ENCODE peak calls at places on chromosomes 11 and 22, in ten cellular contexts. B is Peyer's patch, W is lung, F is fibroblast of lung, T is AG04450, P is body of pancreas, U is MM.1S, M is astrocyte, S is lower lobe of right lung, G is psoas muscle. Z is an unnamed sample.

GRCh38 chr11:43942651-43943356 is 367 bp downstream of the C11orf96 start:
- DNase-seq in B (peak; percentile 45), F (peak; percentile 41), P (no peak), W (no peak), T (no peak), S (peak; percentile 52), M (peak; percentile 46), G (peak; percentile 32), U (peak; percentile 43), Z (no peak)

GRCh38 chr11:91244921-91245320 is 979.7 kb upstream of the FAT3 start:
- DNase-seq in S (no peak), G (no peak), T (no peak), M (no peak), B (no peak), W (no peak), U (no peak), F (no peak), P (no peak), Z (no peak)

GRCh38 chr22:16961477-16962186 is 46.4 kb downstream of the GAB4 start:
- DNase-seq in M (no peak), T (no peak), P (no peak), W (peak; percentile 27), S (no peak), G (no peak), U (no peak), B (no peak), F (no peak), Z (no peak)

GRCh38 chr11:2927493-2927800 is 1.8 kb downstream of the PHLDA2 start:
- DNase-seq in U (no peak), G (peak; percentile 13), T (no peak), P (no peak), S (no peak), B (no peak), M (no peak), W (no peak), F (no peak), Z (no peak)

GRCh38 chr11:76782526-76783293 is 446 bp upstream of the TSKU start:
- DNase-seq in T (peak; percentile 97), M (peak; percentile 95), F (peak; percentile 97), B (peak; percentile 91), W (peak; percentile 79), U (peak; percentile 91), S (peak; percentile 85), G (peak; percentile 90), P (peak; percentile 83), Z (peak; percentile 92)

GRCh38 chr11:4887591-4887990 is 5.9 kb downstream of the OR51T1 start:
- DNase-seq in G (no peak), F (no peak), U (no peak), B (no peak), P (no peak), M (no peak), T (no peak), S (no peak), W (no peak), Z (no peak)

GRCh38 chr22:44403930-44404329 is 91.2 kb upstream of the SHISAL1 start:
- DNase-seq in T (no peak), F (no peak), U (no peak), W (no peak), M (no peak), B (no peak), G (no peak), P (no peak), S (no peak), Z (peak; percentile 57)

GRCh38 chr11:106827687-106828086 is 190.6 kb downstream of the GUCY1A2 start:
- DNase-seq in G (peak; percentile 9), M (no peak), U (no peak), T (no peak), P (no peak), S (peak; percentile 30), B (peak; percentile 40), F (no peak), W (no peak), Z (no peak)

GRCh38 chr11:79922641-79923040 is 481.8 kb upstream of the TENM4 start:
- DNase-seq in F (no peak), W (no peak), T (no peak), U (no peak), M (no peak), B (no peak), P (no peak), S (no peak), G (no peak), Z (no peak)

GRCh38 chr22:27879923-27880322 is 39.1 kb downstream of the PITPNB start:
- DNase-seq in G (no peak), M (peak; percentile 31), B (no peak), F (peak; percentile 51), P (peak; percentile 25), U (peak; percentile 39), W (no peak), S (no peak), T (no peak), Z (no peak)

GRCh38 chr11:69531071-69531716 is 49.7 kb downstream of the LINC01488 start:
- DNase-seq in B (no peak), F (no peak), P (no peak), M (no peak), W (no peak), S (no peak), U (no peak), G (no peak), T (no peak), Z (peak; percentile 41)

GRCh38 chr22:27022741-27023373 is 365.5 kb downstream of the MIAT start:
- DNase-seq in G (no peak), T (no peak), F (no peak), P (no peak), W (no peak), B (no peak), M (no peak), S (no peak), U (no peak), Z (no peak)

GRCh38 chr22:43823353-43823908 is 11.3 kb upstream of the EFCAB6 start:
- DNase-seq in B (peak; percentile 44), M (peak; percentile 4), F (no peak), G (no peak), W (peak; percentile 75), U (no peak), S (peak; percentile 71), T (no peak), P (peak; percentile 91), Z (peak; percentile 49)

GRCh38 chr11:43558556-43559127 is 121.9 kb upstream of the HSD17B12 start:
- DNase-seq in W (no peak), S (no peak), B (no peak), P (no peak), F (no peak), G (no peak), M (no peak), U (no peak), T (no peak), Z (no peak)

GRCh38 chr11:100684101-100685065 is 2.7 kb upstream of the ARHGAP42 start:
- DNase-seq in T (no peak), B (no peak), S (no peak), P (no peak), M (peak; percentile 52), U (peak; percentile 42), G (no peak), F (no peak), W (no peak), Z (no peak)

GRCh38 chr22:21962655-21962949 is 10.0 kb upstream of the PPM1F start:
- DNase-seq in B (no peak), G (no peak), P (no peak), F (no peak), W (no peak), U (no peak), M (no peak), S (no peak), T (no peak), Z (no peak)

GRCh38 chr11:95358516-95359322 is 127.7 kb upstream of the SESN3 start:
- DNase-seq in T (no peak), P (peak; percentile 24), G (no peak), W (no peak), F (no peak), S (no peak), M (no peak), B (no peak), U (no peak), Z (no peak)

GRCh38 chr11:9990221-9990973 is 303.6 kb downstream of the SBF2 start:
- DNase-seq in P (no peak), F (peak; percentile 62), B (no peak), W (no peak), M (no peak), G (no peak), S (no peak), T (no peak), U (no peak), Z (no peak)

DNA sequence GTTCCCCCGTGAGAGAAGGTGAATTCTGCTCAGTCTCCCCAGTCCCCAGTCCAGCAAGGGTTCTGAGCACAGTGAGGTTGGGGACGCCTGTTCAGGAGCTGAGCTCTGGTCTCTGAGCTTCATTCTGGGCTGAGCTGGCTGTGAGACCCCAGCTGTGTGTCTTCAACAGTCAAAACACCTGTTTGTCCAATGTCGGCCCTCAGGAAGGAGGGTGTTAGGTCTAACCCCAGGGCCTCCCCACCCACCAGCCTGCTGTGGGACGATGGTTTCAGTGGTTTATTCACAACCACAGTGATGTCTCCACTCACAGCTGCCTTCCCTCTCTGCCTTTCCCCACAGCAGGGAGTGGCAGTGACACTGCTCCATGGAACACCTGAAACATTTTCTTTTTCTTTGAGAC is 1282.9 kb downstream of the TBC1D22A start:
- DNase-seq in F (no peak), S (no peak), T (no peak), U (peak; percentile 95), B (peak; percentile 49), W (no peak), P (no peak), G (no peak), M (no peak), Z (no peak)
- H3K27ac ChIP-seq in F (no peak overlapping the region), S (no peak overlapping the region), T (no peak overlapping the region), U (peak overlapping the region; percentile 80), B (no peak overlapping the region), W (no peak overlapping the region), P (no peak overlapping the region), G (no peak overlapping the region), M (no peak overlapping the region), Z (no peak overlapping the region)

GRCh38 chr11:73384871-73385692 is 8.9 kb downstream of the RELT start:
- DNase-seq in S (peak; percentile 90), M (no peak), B (peak; percentile 91), U (no peak), T (no peak), F (no peak), G (peak; percentile 52), W (peak; percentile 74), P (peak; percentile 71), Z (no peak)
- TF ChIP-seq CTCF in S (no peak), M (no peak), B (no peak), U (no peak), T (no peak), F (no peak), G (no peak), W (no peak), P (no peak), Z (no peak)

DNA sequence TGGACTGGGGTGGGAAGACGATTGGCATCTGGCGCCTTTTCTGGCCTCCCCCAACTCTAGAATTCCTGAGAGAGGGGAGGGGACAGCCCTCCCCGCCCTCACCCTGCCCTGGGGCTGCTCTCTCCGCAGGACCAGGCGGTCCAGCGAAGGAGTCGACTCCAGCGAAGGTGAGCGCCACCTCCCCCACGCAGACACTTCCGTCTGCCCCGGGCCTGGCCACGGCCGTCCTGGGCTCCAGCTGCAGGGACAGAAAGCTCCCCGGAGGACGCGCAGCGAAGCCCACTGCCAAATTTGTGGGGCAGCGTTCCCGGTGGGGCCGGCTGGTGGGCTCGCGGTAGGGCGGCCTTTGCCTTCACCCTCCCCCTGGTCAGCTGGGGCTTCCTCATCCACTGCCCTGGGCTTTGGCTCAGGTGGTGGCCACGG is 670 bp downstream of the SSH3 start:
- DNase-seq in G (no peak), B (peak; percentile 66), P (peak; percentile 43), F (no peak), U (no peak), M (no peak), S (peak; percentile 71), W (no peak), T (no peak), Z (no peak)
- H3K4me3 ChIP-seq in G (peak overlapping the region; percentile 97), B (peak overlapping the region; percentile 91), P (peak overlapping the region; percentile 97), F (peak overlapping the region; percentile 68), U (no peak overlapping the region), M (peak overlapping the region; percentile 72), S (peak overlapping the region; percentile 98), W (peak overlapping the region; percentile 76), T (peak overlapping the region; percentile 79), Z (peak overlapping the region; percentile 100)

GRCh38 chr11:119085523-119085878 is 820 bp downstream of the HMBS start:
- DNase-seq in W (no peak), G (no peak), M (peak; percentile 10), P (no peak), S (no peak), U (no peak), B (no peak), F (no peak), T (no peak), Z (no peak)
- H3K27ac ChIP-seq in W (peak overlapping the region; percentile 89), G (peak overlapping the region; percentile 95), M (peak overlapping the region; percentile 90), P (peak overlapping the region; percentile 46), S (peak overlapping the region; percentile 93), U (peak overlapping the region; percentile 86), B (peak overlapping the region; percentile 89), F (peak overlapping the region; percentile 96), T (peak overlapping the region; percentile 83), Z (peak overlapping the region; percentile 86)